ENCODE peak calls at places on chromosomes 5 and 9, in five cellular contexts. E, U, N, C and Q are unnamed samples.

GRCh38 chr5:154820383-154820782 is 30.0 kb downstream of the FAXDC2 start:
- DNase-seq in E (no peak), U (no peak), N (no peak), C (no peak), Q (no peak)

GRCh38 chr5:67235399-67236110 is 39.0 kb upstream of the CD180 start:
- DNase-seq in E (no peak), U (no peak), N (no peak), C (no peak), Q (no peak)

GRCh38 chr5:75057551-75057950 is 5.2 kb upstream of the GCNT4 start:
- DNase-seq in E (no peak), U (no peak), N (no peak), C (no peak), Q (no peak)

GRCh38 chr9:84697494-84698114 is 28.1 kb downstream of the NTRK2 start:
- DNase-seq in E (peak), U (peak), N (peak), C (peak), Q (no peak)

GRCh38 chr9:120894404-120895226 is 17.6 kb upstream of the PHF19 start:
- DNase-seq in E (peak), U (no peak), N (no peak), C (no peak), Q (no peak)

GRCh38 chr9:97811534-97812246 is 41.3 kb upstream of the FOXE1 start:
- DNase-seq in E (no peak), U (no peak), N (no peak), C (no peak), Q (no peak)

GRCh38 chr5:138844812-138845513 is 30.2 kb downstream of the LRRTM2 start:
- DNase-seq in E (no peak), U (peak), N (no peak), C (no peak), Q (no peak)

GRCh38 chr5:4384649-4385048 is 755.5 kb upstream of the ADAMTS16 start:
- DNase-seq in E (no peak), U (no peak), N (no peak), C (no peak), Q (no peak)

GRCh38 chr9:131799177-131799823 is 59.4 kb upstream of the RAPGEF1 start:
- DNase-seq in E (no peak), U (peak), N (peak), C (no peak), Q (no peak)

GRCh38 chr9:114396558-114397218 is 8.9 kb upstream of the AKNA start:
- DNase-seq in E (no peak), U (no peak), N (no peak), C (no peak), Q (peak)

GRCh38 chr5:140251527-140251973 is 51.4 kb downstream of the PFDN1 start:
- DNase-seq in E (no peak), U (peak), N (no peak), C (no peak), Q (peak)